ENCODE peak calls at places on chromosomes 1 and 21, in nine cellular contexts. T, A, N, E, O, U, P, R and M are unnamed samples.

GRCh38 chr21:41616063-41616591 is 108.2 kb upstream of the TMPRSS2 start:
- DNase-seq in U (no peak), O (no peak), R (no peak), N (no peak), P (no peak), A (no peak), T (peak), E (no peak), M (no peak)

GRCh38 chr21:34814529-34814951 is 145.7 kb downstream of the CLIC6 start:
- DNase-seq in P (no peak), N (no peak), O (no peak), R (no peak), U (no peak), A (no peak), T (no peak), E (no peak), M (no peak)

GRCh38 chr1:8142955-8143629 is 117.0 kb upstream of the ERRFI1 start:
- DNase-seq in O (no peak), N (no peak), A (no peak), P (no peak), R (no peak), E (no peak), T (no peak), U (no peak), M (no peak)

GRCh38 chr21:43864806-43865470 is at the start of gene AGPAT3:
- DNase-seq in R (peak), O (peak), U (no peak), N (peak), A (no peak), P (peak), E (peak), T (no peak), M (no peak)

GRCh38 chr1:208174736-208175507 is 69.3 kb downstream of the PLXNA2 start:
- DNase-seq in E (no peak), U (peak), N (no peak), A (no peak), T (peak), O (no peak), R (no peak), P (no peak), M (no peak)

GRCh38 chr1:31733389-31734219 is 29.8 kb upstream of the COL16A1 start:
- DNase-seq in N (no peak), A (no peak), U (no peak), P (no peak), R (no peak), O (no peak), T (no peak), E (no peak), M (no peak)

GRCh38 chr1:190477687-190478192 is at the start of gene BRINP3:
- DNase-seq in R (no peak), U (no peak), T (no peak), O (no peak), P (no peak), A (peak), N (no peak), E (no peak), M (no peak)

GRCh38 chr1:56204206-56204605 is 375.2 kb downstream of the PLPP3 start:
- DNase-seq in N (no peak), A (no peak), T (no peak), R (no peak), E (no peak), U (no peak), P (no peak), O (no peak), M (no peak)

GRCh38 chr21:18041012-18041411 is 203.6 kb upstream of the CHODL start:
- DNase-seq in A (no peak), R (no peak), N (peak), E (no peak), U (peak), P (peak), O (peak), T (no peak), M (no peak)

GRCh38 chr21:29601072-29601471 is 302.4 kb downstream of the BACH1 start:
- DNase-seq in E (no peak), O (no peak), T (no peak), A (no peak), R (no peak), U (no peak), N (no peak), P (no peak), M (no peak)

GRCh38 chr1:35707253-35708178 is 11.2 kb downstream of the C1orf216 start:
- DNase-seq in U (peak), E (peak), O (peak), A (no peak), P (peak), T (no peak), N (peak), R (peak), M (no peak)

GRCh38 chr1:20346433-20346832 is 55.8 kb downstream of the VWA5B1 start:
- DNase-seq in O (no peak), N (no peak), E (no peak), A (no peak), T (no peak), P (no peak), R (no peak), U (no peak), M (no peak)

GRCh38 chr1:91440845-91441244 is 36.2 kb upstream of the HFM1 start:
- DNase-seq in R (no peak), U (no peak), O (no peak), P (no peak), N (no peak), E (no peak), T (no peak), A (no peak), M (no peak)